ENCODE peak calls at places on chromosomes 13 and 19, in four cellular contexts. L is ascending aorta, N is heart left ventricle, S is left lung. R is an unnamed sample.
A peak's percentile ranks its signal among the peaks of the same experiment; 100 is the strongest.

GRCh38 chr19:9060559-9061340 is 26.1 kb upstream of the OR1M1 start:
- DNase-seq in S (no peak), L (no peak), N (no peak), R (no peak)

GRCh38 chr13:103539265-103539664 is 473.0 kb upstream of the SLC10A2 start:
- DNase-seq in L (no peak), N (peak; percentile 7), S (peak; percentile 38), R (no peak)

GRCh38 chr13:83622422-83622784 is 259.9 kb downstream of the SLITRK1 start:
- DNase-seq in S (no peak), N (no peak), L (no peak), R (no peak)

GRCh38 chr19:48627211-48627864 is 8.0 kb downstream of the SPHK2 start:
- DNase-seq in S (no peak), N (no peak), L (no peak), R (no peak)

GRCh38 chr13:87677334-87678234 is 6.4 kb downstream of the SLITRK5 start:
- DNase-seq in S (peak; percentile 85), L (no peak), N (no peak), R (no peak)

GRCh38 chr19:44845612-44846454 is at the start of gene NECTIN2:
- DNase-seq in S (peak; percentile 99), L (peak; percentile 100), N (peak; percentile 100), R (peak; percentile 100)

GRCh38 chr13:50453238-50453637 is 390.3 kb downstream of the DLEU7 start:
- DNase-seq in N (no peak), S (no peak), L (no peak), R (no peak)

GRCh38 chr19:28235606-28236125 is 977.3 kb downstream of the UQCRFS1 start:
- DNase-seq in S (no peak), L (no peak), N (no peak), R (no peak)

GRCh38 chr13:45870232-45870631 is 18.7 kb upstream of the SIAH3 start:
- DNase-seq in N (no peak), L (no peak), S (no peak), R (no peak)

GRCh38 chr13:57632276-57633140 is 964 bp downstream of the PCDH17 start:
- DNase-seq in S (peak; percentile 78), N (peak; percentile 11), L (peak; percentile 56), R (no peak)

GRCh38 chr19:5738423-5738822 is 18.0 kb downstream of the CATSPERD start:
- DNase-seq in N (no peak), L (no peak), S (no peak), R (no peak)

GRCh38 chr13:94947965-94948371 is 235.6 kb upstream of the SOX21 start:
- DNase-seq in S (no peak), L (no peak), N (no peak), R (no peak)

GRCh38 chr19:46478356-46478986 is 7.1 kb upstream of the PNMA8A start:
- DNase-seq in N (no peak), L (peak; percentile 79), S (no peak), R (no peak)

GRCh38 chr13:21074601-21075302 is 13.4 kb upstream of the LATS2 start:
- DNase-seq in L (no peak), N (peak; percentile 49), S (no peak), R (no peak)

GRCh38 chr19:56138069-56138468 is 3.0 kb upstream of the ZNF444 start:
- DNase-seq in L (no peak), N (no peak), S (no peak), R (no peak)

GRCh38 chr13:113665582-113666323 is 1.3 kb upstream of the GRK1 start:
- DNase-seq in S (no peak), N (peak; percentile 3), L (peak; percentile 52), R (no peak)

GRCh38 chr19:42311612-42312160 is 1.4 kb upstream of the TMEM145 start:
- DNase-seq in S (no peak), L (no peak), N (no peak), R (no peak)

GRCh38 chr19:18733196-18733647 is 49.7 kb downstream of the CRTC1 start:
- DNase-seq in L (no peak), S (no peak), N (peak; percentile 30), R (no peak)

GRCh38 chr13:30904043-30904442 is 2.0 kb upstream of the MEDAG start:
- DNase-seq in L (no peak), N (no peak), S (no peak), R (no peak)

GRCh38 chr13:34640179-34640929 is 301.7 kb upstream of the NBEA start:
- DNase-seq in N (no peak), L (no peak), S (no peak), R (no peak)

GRCh38 chr19:53103141-53103902 is at the start of gene ZNF160:
- DNase-seq in S (peak; percentile 100), N (peak; percentile 99), L (peak; percentile 99), R (peak; percentile 94)

GRCh38 chr19:19134687-19135158 is 3.6 kb downstream of the TMEM161A start:
- DNase-seq in L (no peak), N (peak; percentile 84), S (peak; percentile 87), R (no peak)

GRCh38 chr19:52397310-52398090 is at the start of gene ZNF528:
- DNase-seq in N (peak; percentile 98), L (peak; percentile 97), S (peak; percentile 96), R (peak; percentile 88)

GRCh38 chr19:19420570-19421301 is 15.3 kb downstream of the GATAD2A start:
- DNase-seq in S (no peak), L (no peak), N (no peak), R (no peak)

GRCh38 chr19:12766051-12766521 is 9.3 kb downstream of the HOOK2 start:
- DNase-seq in S (peak; percentile 99), L (peak; percentile 91), N (peak; percentile 88), R (no peak)

GRCh38 chr19:10408511-10409291 is 5.4 kb upstream of the CDC37 start:
- DNase-seq in L (no peak), N (no peak), S (peak; percentile 77), R (no peak)

GRCh38 chr13:39483326-39483725 is 119.7 kb downstream of the LHFPL6 start:
- DNase-seq in S (no peak), L (no peak), N (no peak), R (no peak)
- H3K4me3 ChIP-seq in S (no peak overlapping the region), L (no peak overlapping the region), N (no peak overlapping the region), R (no peak overlapping the region)

GRCh38 chr13:111625526-111626315 is 305.3 kb downstream of the TEX29 start:
- DNase-seq in L (no peak), N (no peak), S (no peak), R (no peak)
- H3K9me3 ChIP-seq in L (no peaks in the 10 kb centered on the region), N (no peaks in the 10 kb centered on the region), S (no peaks in the 10 kb centered on the region), R (no peaks in the 10 kb centered on the region)

DNA sequence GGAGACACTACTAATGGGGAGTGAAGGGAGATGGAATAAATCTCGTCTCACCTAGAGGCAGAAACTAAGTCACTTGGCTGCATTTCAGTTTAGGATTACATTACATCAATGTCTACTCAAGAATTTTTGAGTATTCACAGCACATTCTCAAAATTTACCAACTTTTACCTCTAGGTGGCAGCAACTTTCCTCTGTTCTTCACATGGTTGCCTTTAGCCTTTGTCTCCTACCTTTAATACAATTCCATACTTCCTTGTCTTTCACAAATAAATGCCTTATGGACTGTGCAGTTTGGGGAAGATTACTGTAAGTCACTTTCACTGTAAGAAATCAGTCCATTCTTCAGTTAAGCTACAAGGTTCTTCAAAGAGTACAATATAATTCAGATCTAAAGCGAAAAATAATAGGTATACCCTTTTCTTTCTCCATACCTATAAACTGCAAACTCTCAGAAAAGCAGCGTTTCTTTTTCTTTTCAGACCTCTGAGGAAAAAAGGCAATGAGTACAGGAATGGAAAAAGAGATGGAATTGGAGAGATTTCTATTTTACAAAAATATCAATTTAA is 379.4 kb downstream of the KLF12 start:
- DNase-seq in N (peak; percentile 34), L (no peak), S (no peak), R (no peak)
- H3K27ac ChIP-seq in N (no peak overlapping the region), L (no peak overlapping the region), S (no peak overlapping the region), R (no peak overlapping the region)

GRCh38 chr19:1141944-1142343 is 32.1 kb downstream of the SBNO2 start:
- DNase-seq in L (no peak), N (no peak), S (no peak), R (no peak)
- H3K4me3 ChIP-seq in L (no peak overlapping the region), N (no peak overlapping the region), S (no peak overlapping the region), R (no peak overlapping the region)

GRCh38 chr19:21098291-21098690 is 16.3 kb downstream of the ZNF714 start:
- DNase-seq in L (no peak), N (no peak), S (no peak), R (no peak)
- H3K9me3 ChIP-seq in L (no peaks in the 10 kb centered on the region), N (no peaks in the 10 kb centered on the region), S (no peaks in the 10 kb centered on the region), R (no peaks in the 10 kb centered on the region)

GRCh38 chr19:1123885-1124677 is 20.3 kb downstream of the GPX4 start:
- DNase-seq in N (no peak), S (no peak), L (no peak), R (no peak)

GRCh38 chr19:1126984-1127760 is 23.4 kb downstream of the GPX4 start:
- DNase-seq in S (no peak), N (no peak), L (no peak), R (no peak)

GRCh38 chr19:1123381-1123780 is 19.6 kb downstream of the GPX4 start:
- DNase-seq in N (no peak), L (no peak), S (no peak), R (no peak)

GRCh38 chr19:1128111-1128510 is 24.3 kb downstream of the GPX4 start:
- DNase-seq in N (no peak), S (no peak), L (no peak), R (no peak)

DNA sequence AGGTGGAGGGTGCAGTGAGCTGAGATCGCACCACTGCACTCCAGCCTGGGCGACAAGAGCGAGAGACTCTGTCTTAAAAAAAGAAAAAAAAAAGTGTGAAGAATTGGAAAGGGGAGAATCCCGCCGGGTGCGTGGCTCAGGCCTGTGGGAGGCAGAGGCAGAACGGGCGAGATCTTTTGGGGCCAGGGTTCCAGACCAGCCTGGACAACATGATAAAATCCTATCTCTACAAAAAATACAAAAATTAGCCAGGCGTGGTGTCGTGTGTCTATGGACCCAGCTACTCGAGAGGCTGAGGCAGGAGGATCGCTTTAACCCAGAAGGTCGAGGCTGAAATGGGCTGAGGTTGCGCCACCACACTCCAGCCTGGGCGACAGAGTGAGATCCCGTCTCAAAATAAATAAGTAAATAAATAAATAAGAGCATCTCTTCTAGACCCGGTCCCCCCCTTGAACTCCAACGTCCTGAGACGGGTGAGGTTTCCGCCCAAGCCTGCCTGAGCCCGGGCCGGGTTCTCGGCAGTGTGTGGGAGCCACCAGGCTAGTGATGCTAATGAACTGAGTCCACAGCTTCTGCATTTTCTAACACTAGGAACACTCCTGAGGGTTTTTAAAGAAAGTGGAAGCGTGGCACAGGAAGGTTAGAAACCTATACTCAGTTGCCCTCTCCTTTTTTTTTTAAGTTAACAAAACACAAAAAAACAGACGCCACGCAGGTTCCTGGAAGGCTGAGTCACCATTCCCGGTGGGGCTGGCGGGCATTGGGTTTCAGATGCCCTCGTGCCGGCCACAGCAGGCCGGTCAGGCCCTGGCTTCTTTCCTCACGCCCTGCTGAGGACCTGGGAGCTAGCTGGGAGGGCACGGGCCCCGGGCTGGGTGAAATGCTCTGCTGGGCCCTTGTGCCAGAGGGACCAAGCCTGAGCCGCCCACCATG is 22.1 kb downstream of the GPX4 start:
- DNase-seq in S (no peak), N (no peak), L (no peak), R (no peak)
- H3K27ac ChIP-seq in S (peak overlapping the region; percentile 31), N (peak overlapping the region; percentile 27), L (peak overlapping the region; percentile 85), R (peak overlapping the region; percentile 63)

DNA sequence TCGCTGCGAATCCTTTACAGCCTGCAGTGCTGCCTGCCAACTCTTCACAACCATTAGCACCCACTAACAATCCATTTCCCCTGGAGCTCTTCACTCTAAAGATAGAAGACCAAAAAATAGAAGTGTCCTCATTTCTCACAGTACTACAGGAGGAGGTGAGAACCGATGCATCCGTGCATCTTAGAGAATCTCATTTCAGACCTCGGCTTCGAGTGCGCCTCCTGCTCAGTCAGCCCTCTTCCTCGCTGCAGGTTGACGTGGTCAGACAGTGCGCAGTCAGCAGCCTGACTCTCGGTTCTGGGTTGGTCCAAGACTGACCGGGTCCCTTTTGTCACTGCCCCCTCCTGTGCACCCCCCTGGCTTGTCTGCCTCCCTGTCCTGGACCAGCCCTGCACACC is 85.3 kb downstream of the RAB20 start:
- DNase-seq in L (no peak), S (no peak), N (no peak), R (no peak)
- H3K4me3 ChIP-seq in L (no peak overlapping the region), S (no peak overlapping the region), N (no peak overlapping the region), R (no peak overlapping the region)

GRCh38 chr19:58243351-58243750 is 14.6 kb downstream of the ZNF544 start:
- DNase-seq in S (no peak), N (no peak), L (no peak), R (no peak)
- H3K9me3 ChIP-seq in S (no peaks in the 10 kb centered on the region), N (peaks cover 89% of the 10 kb centered on the region), L (peaks cover 100% of the 10 kb centered on the region), R (peaks cover 96% of the 10 kb centered on the region)